ENCODE peak calls at places on chromosomes 4 and X, in four cellular contexts. X is left lung, Z is GM23338, A is fibroblast of lung. C is an unnamed sample.

GRCh38 chr4:169619518-169619957 is 840 bp upstream of the CLCN3 start:
- DNase-seq in A (peak), Z (peak), X (peak), C (peak)

GRCh38 chr4:53932784-53933183 is 131.6 kb downstream of the CHIC2 start:
- DNase-seq in A (peak), Z (no peak), X (no peak), C (no peak)

GRCh38 chr4:189514209-189514608 is 426.5 kb upstream of the FRG1 start:
- DNase-seq in A (no peak), Z (no peak), X (no peak), C (no peak)

GRCh38 chrX:86806786-86807185 is 658.5 kb downstream of the DACH2 start:
- DNase-seq in X (no peak), Z (peak), A (no peak), C (no peak)

GRCh38 chrX:33741807-33742206 is 390.3 kb downstream of the FAM47A start:
- DNase-seq in A (no peak), X (no peak), Z (peak), C (no peak)

GRCh38 chr4:124970011-124970410 is 257.5 kb upstream of the ANKRD50 start:
- DNase-seq in Z (no peak), X (no peak), A (peak), C (no peak)

GRCh38 chr4:181536196-181536746 is 706.9 kb upstream of the TENM3 start:
- DNase-seq in A (no peak), X (no peak), Z (no peak), C (no peak)

GRCh38 chrX:115561605-115562491 is 874 bp downstream of the PLS3 start:
- DNase-seq in X (peak), A (peak), Z (peak), C (no peak)

GRCh38 chr4:26830016-26830415 is 30.6 kb upstream of the STIM2 start:
- DNase-seq in X (no peak), A (no peak), Z (no peak), C (no peak)

GRCh38 chrX:39909996-39910395 is 187.8 kb downstream of the BCOR start:
- DNase-seq in A (no peak), Z (no peak), X (no peak), C (no peak)

GRCh38 chr4:24970635-24971034 is 57.8 kb upstream of the CCDC149 start:
- DNase-seq in Z (no peak), X (no peak), A (no peak), C (no peak)
- TF ChIP-seq CTCF in Z (peak), X (no peak), A (no peak), C (no peak)

GRCh38 chr4:24992968-24993367 is 37.8 kb downstream of the LGI2 start:
- DNase-seq in A (no peak), X (no peak), Z (no peak), C (no peak)

GRCh38 chr4:24989327-24989726 is 41.4 kb downstream of the LGI2 start:
- DNase-seq in A (no peak), Z (no peak), X (no peak), C (no peak)

GRCh38 chr4:24991015-24991414 is 39.7 kb downstream of the LGI2 start:
- DNase-seq in A (peak), Z (no peak), X (no peak), C (no peak)

GRCh38 chr4:24984602-24985532 is 45.9 kb downstream of the LGI2 start:
- DNase-seq in Z (peak), X (no peak), A (no peak), C (no peak)

DNA sequence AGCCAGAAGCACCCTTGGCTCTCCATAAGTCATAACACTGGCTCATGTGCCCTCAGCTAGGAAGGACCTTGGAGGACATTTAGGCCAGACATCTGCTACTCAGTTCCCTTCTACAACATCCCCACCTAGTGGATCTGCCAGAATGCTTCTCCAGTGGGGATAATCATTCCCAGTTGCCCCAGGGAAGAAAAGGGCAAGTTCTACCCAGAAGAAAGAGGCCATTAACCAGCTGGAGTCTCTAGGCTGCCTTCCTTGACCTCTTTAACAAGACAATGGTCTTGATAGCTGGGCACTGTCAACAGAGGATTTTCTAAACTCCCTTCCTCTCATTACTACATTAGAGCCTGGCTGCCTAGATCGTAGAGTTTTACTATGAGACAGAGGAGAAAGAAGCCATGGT is 42.0 kb downstream of the LGI2 start:
- DNase-seq in A (peak), Z (peak), X (no peak), C (no peak)
- TF ChIP-seq CTCF in A (peak), Z (peak), X (peak), C (peak)

GRCh38 chr4:122759639-122760310 is 27.3 kb downstream of the BBS12 start:
- DNase-seq in A (no peak), Z (peak), X (no peak), C (no peak)
- TF ChIP-seq CTCF in A (peak), Z (peak), X (no peak), C (no peak)

DNA sequence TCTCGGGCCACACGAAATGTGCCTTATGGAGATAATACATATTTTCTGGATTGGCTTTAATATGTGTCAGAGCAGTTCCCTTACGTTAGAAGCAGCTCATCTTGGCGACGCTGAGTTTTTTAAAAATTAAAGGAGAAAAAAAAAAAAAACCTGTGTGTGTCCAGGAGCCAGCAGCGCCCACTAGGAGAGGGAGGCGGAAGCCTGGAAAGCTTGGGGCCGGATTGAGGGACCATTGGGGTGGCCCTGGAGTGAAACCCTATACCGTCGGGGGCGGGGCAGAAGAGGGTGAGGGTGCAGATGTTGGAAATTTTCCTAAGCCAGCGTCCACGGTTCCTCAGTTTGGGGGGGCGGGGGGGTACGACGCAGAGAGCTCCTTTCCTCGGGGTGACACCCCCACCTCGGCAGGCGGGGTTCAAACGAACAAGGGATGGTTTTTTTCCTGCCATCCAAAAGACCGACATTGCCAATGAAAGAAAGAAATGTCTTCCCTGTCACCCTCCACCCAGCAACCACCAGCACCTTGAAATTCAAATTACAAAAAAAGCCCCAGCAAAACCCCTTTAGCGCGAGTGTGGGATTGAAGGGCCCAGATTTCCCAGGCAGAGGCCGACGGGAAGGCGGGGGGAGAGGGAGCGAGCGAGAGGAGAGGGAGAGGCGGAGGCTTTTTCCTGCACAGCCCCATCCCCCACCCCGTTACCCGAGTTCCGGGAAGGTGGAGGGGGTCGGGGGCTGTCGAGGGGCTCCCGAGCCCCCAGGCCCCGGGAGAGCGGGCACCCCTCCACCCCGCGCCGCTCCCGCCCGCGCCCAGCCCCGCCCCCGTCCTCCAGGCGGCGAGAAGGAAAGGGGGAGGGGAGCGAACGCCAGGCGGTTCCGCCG is 868 bp downstream of the SMARCA1 start:
- DNase-seq in Z (peak), X (peak), A (peak), C (no peak)
- TF ChIP-seq CTCF in Z (peak), X (no peak), A (peak), C (no peak)

GRCh38 chrX:132614297-132614696 is 125.5 kb upstream of the MBNL3 start:
- DNase-seq in X (no peak), A (no peak), Z (peak), C (no peak)
- TF ChIP-seq CTCF in X (no peak), A (peak), Z (peak), C (no peak)

DNA sequence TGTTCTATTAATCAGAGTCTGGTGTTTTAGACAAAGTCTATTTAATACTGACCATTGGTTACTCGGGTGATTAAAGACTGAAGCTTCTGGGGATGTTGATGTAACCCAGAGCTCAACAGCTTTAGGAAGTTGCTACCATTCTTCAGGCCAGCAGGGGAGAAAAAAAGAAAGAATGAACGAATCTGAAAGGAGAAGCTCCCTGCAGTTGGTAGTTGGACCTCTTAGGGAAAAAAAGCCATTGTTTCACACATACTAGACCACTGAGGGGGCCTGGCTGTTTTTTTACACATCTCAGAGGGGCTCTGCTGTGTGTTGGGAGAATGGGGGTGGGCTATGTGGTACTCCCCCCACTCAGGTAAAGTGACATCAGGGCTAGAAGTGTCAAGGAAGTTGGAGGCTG is 378.9 kb downstream of the KCNIP4 start:
- DNase-seq in Z (peak), X (no peak), A (no peak), C (no peak)
- TF ChIP-seq CTCF in Z (no peak), X (no peak), A (no peak), C (no peak)

GRCh38 chrX:132071260-132071659 is 48.2 kb downstream of the STK26 start:
- DNase-seq in A (peak), Z (peak), X (no peak), C (no peak)
- TF ChIP-seq CTCF in A (peak), Z (peak), X (no peak), C (no peak)

DNA sequence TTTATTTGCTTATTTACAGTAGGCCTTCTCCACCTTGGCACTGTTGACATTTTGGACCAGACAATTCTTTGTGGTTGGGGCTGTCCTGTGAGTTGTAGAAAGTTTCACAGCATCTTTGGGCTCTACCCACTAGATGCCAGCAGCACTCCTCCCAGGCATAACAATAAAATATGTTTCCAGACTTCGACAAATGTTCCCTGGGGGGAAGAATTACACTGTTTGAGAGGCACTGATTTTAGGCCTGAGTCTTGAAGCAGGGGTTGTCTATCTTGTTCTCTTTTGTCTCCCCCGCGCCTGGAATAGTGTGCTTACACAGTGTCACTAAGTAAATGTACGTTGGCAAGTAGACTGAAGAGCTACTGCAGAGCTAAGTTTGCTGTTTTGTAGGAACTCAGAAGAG is 254.4 kb upstream of the BOD1L1 start:
- DNase-seq in Z (no peak), X (no peak), A (no peak), C (no peak)
- TF ChIP-seq CTCF in Z (no peak), X (no peak), A (peak), C (no peak)

DNA sequence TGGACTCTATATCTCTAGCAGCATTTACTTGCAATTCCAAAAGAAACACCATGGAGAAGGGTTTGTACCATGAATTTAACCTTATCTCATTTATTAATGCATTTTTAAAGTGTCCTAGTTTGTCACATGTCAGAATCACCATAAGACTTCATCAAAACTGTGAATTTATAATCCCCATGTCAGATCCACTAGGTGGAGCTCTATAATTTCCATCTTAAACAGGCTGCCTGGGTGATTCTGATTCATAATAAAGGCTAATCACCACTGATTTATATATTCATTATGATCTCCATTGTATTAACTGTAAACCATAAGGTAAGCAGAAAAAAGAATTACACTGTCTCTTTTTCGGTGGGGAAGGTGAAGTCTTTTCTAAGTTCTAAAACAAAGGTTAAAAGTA is 4.0 kb downstream of the TCEAL2 start:
- DNase-seq in A (no peak), Z (peak), X (no peak), C (no peak)
- TF ChIP-seq CTCF in A (peak), Z (peak), X (no peak), C (no peak)

C was measured in CD14-positive monocyte.